ENCODE peak calls at places on chromosomes 13 and 19, in seven cellular contexts. X is H1, R is neuronal stem cell, U is trophoblast cell, V is IMR-90, G is mesendoderm, N is mesenchymal stem cell. A is an unnamed sample.

GRCh38 chr19:12065100-12065538 is 588 bp downstream of the ZNF844 start:
- DNase-seq in X (no peak), R (no peak), U (peak), V (peak), G (peak), N (peak), A (no peak)

GRCh38 chr13:86020350-86021002 is 221.3 kb upstream of the SLITRK6 start:
- DNase-seq in X (no peak), R (no peak), U (no peak), V (peak), G (no peak), N (peak), A (no peak)

GRCh38 chr13:46551410-46552301 is 1.3 kb upstream of the LRCH1 start:
- DNase-seq in X (no peak), R (peak), U (peak), V (peak), G (peak), N (peak), A (peak)

GRCh38 chr13:37369618-37370017 is 228.9 kb downstream of the POSTN start:
- DNase-seq in X (no peak), R (no peak), U (no peak), V (peak), G (no peak), N (peak), A (no peak)

GRCh38 chr13:97122381-97122996 is 99.6 kb upstream of the MBNL2 start:
- DNase-seq in X (no peak), R (no peak), U (no peak), V (peak), G (no peak), N (peak), A (no peak)

GRCh38 chr13:60328073-60328472 is 68.9 kb upstream of the TDRD3 start:
- DNase-seq in X (no peak), R (no peak), U (no peak), V (no peak), G (no peak), N (no peak), A (no peak)

GRCh38 chr19:57850553-57851017 is 926 bp downstream of the ZNF587 start:
- DNase-seq in X (no peak), R (peak), U (peak), V (peak), G (peak), N (peak), A (peak)

GRCh38 chr19:4430760-4431159 is 26.8 kb downstream of the UBXN6 start:
- DNase-seq in X (no peak), R (no peak), U (peak), V (no peak), G (no peak), N (no peak), A (no peak)

GRCh38 chr19:14363203-14364097 is 17.8 kb upstream of the ADGRE5 start:
- DNase-seq in X (peak), R (peak), U (no peak), V (peak), G (peak), N (peak), A (peak)

GRCh38 chr13:105773241-105773640 is 762.2 kb downstream of the EFNB2 start:
- DNase-seq in X (no peak), R (no peak), U (no peak), V (no peak), G (peak), N (peak), A (no peak)

GRCh38 chr19:45253396-45254027 is 2.4 kb downstream of the MARK4 start:
- DNase-seq in X (no peak), R (no peak), U (no peak), V (peak), G (peak), N (no peak), A (no peak)

GRCh38 chr13:69264362-69265334 is 843.0 kb upstream of the ATXN8OS start:
- DNase-seq in X (no peak), R (no peak), U (no peak), V (no peak), G (peak), N (no peak), A (no peak)

GRCh38 chr19:45600340-45600885 is 1.6 kb downstream of the GPR4 start:
- DNase-seq in X (no peak), R (no peak), U (no peak), V (no peak), G (no peak), N (no peak), A (no peak)

GRCh38 chr19:50413096-50413495 is 5.6 kb upstream of the SPIB start:
- DNase-seq in X (no peak), R (no peak), U (no peak), V (no peak), G (no peak), N (no peak), A (no peak)

DNA sequence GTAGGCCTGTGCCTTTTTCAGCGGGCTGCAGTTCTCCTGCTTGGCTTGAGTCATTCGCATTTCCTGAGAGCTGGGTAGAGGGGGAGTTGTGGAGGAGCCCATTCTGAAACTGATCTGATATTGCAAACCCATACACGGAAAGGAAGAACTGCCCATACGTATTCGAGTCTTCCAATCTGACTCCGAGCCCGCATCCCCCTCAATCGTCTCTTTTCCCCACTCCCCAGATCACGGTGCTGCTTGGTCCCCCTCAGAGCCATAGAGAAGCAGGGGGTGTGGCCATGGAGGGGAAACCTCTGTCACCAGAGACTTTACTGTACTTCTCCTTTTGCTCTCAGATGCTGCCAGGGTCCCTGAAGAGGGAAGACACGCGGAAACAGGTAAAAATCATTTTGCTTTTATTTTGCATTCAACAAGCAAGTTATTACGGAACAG is at the start of gene CD22:
- DNase-seq in X (no peak), R (no peak), U (no peak), V (no peak), G (no peak), N (no peak), A (no peak)
- H2AK5ac ChIP-seq in X (no peak), R (no peak), U (no peak), V (no peak), G (no peak), N (no peak), A (no peak)

GRCh38 chr19:5439452-5439851 is 15.8 kb upstream of the ZNRF4 start:
- DNase-seq in X (no peak), R (no peak), U (no peak), V (no peak), G (no peak), N (no peak), A (no peak)
- H2AK5ac ChIP-seq in X (no peak), R (no peak), U (no peak), V (no peak), G (no peak), N (no peak), A (no peak)

GRCh38 chr13:53165201-53165600 is 136.6 kb downstream of the OLFM4 start:
- DNase-seq in X (no peak), R (no peak), U (no peak), V (no peak), G (no peak), N (no peak), A (no peak)
- H2AK5ac ChIP-seq in X (no peak), R (no peak), U (no peak), V (no peak), G (no peak), N (no peak), A (no peak)

GRCh38 chr19:39539519-39540332 is at the start of gene EID2:
- DNase-seq in X (no peak), R (peak), U (peak), V (peak), G (peak), N (peak), A (peak)
- H2AK5ac ChIP-seq in X (no peak), R (peak), U (peak), V (peak), G (no peak), N (no peak), A (no peak)

GRCh38 chr13:26477681-26478080 is 79.8 kb upstream of the WASF3 start:
- DNase-seq in X (no peak), R (no peak), U (peak), V (no peak), G (no peak), N (no peak), A (no peak)
- H2AK5ac ChIP-seq in X (no peak), R (no peak), U (no peak), V (no peak), G (no peak), N (no peak), A (no peak)

DNA sequence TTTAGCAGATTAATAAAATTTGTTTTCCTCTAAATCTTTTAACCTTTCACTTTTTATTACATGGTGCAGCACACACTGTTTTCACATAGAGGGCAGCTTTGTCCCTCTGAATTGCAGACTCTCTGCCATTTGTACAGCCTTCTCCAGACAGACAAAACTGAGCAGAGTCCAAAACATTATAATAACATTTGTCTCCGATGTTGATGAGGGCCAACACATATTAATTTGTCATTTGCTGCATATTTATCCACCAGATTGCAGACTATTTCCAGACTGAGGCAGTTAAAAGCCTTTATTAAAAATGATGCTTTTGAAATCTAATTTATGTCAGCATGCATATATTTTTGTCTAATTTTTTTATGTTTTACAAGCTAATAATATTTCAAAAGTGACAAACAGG is 1251.9 kb upstream of the SLC10A2 start:
- DNase-seq in X (no peak), R (no peak), U (no peak), V (peak), G (no peak), N (peak), A (no peak)
- H2AK5ac ChIP-seq in X (no peak), R (no peak), U (no peak), V (no peak), G (no peak), N (no peak), A (no peak)

GRCh38 chr19:29634731-29635130 is 28.6 kb downstream of the POP4 start:
- DNase-seq in X (no peak), R (no peak), U (no peak), V (no peak), G (no peak), N (no peak), A (no peak)
- H2AK5ac ChIP-seq in X (no peak), R (no peak), U (no peak), V (no peak), G (no peak), N (no peak), A (no peak)

GRCh38 chr13:51065372-51066090 is 45.5 kb downstream of the C13orf42 start:
- DNase-seq in X (no peak), R (no peak), U (no peak), V (no peak), G (no peak), N (no peak), A (no peak)
- H2AK5ac ChIP-seq in X (no peak), R (no peak), U (no peak), V (no peak), G (no peak), N (no peak), A (no peak)

GRCh38 chr13:110465696-110466095 is 95.8 kb downstream of the RAB20 start:
- DNase-seq in X (no peak), R (no peak), U (no peak), V (no peak), G (no peak), N (no peak), A (no peak)
- H2AK5ac ChIP-seq in X (no peak), R (no peak), U (no peak), V (no peak), G (no peak), N (no peak), A (no peak)

GRCh38 chr19:55226788-55227187 is 1.8 kb downstream of the TMEM86B start:
- DNase-seq in X (no peak), R (no peak), U (no peak), V (no peak), G (no peak), N (no peak), A (peak)
- H2AK5ac ChIP-seq in X (no peak), R (no peak), U (no peak), V (no peak), G (no peak), N (no peak), A (no peak)

A was measured in H9.